ENCODE peak calls at places on chromosomes 6 and 20, in six cellular contexts. X, O, V, Z, E and K are unnamed samples.

GRCh38 chr6:1930356-1930755 is 315.0 kb downstream of the GMDS start:
- DNase-seq in X (no peak), O (no peak), V (no peak), Z (peak), E (no peak), K (no peak)

GRCh38 chr20:1891263-1892121 is 3.7 kb upstream of the SIRPA start:
- DNase-seq in X (no peak), O (no peak), V (no peak), Z (no peak), E (no peak), K (no peak)

GRCh38 chr6:72944660-72945059 is 280.6 kb downstream of the KHDC1L start:
- DNase-seq in X (no peak), O (no peak), V (no peak), Z (no peak), E (no peak), K (no peak)

GRCh38 chr6:39791311-39791710 is 865 bp upstream of the DAAM2 start:
- DNase-seq in X (no peak), O (no peak), V (no peak), Z (peak), E (no peak), K (no peak)

GRCh38 chr6:78465042-78465634 is 402.2 kb upstream of the IRAK1BP1 start:
- DNase-seq in X (no peak), O (no peak), V (no peak), Z (no peak), E (no peak), K (no peak)

GRCh38 chr6:45822864-45823263 is 192.8 kb downstream of the CLIC5 start:
- DNase-seq in X (no peak), O (no peak), V (no peak), Z (no peak), E (no peak), K (no peak)

GRCh38 chr6:170347091-170347490 is 40.5 kb downstream of the FAM120B start:
- DNase-seq in X (no peak), O (no peak), V (no peak), Z (no peak), E (peak), K (no peak)

GRCh38 chr6:53439556-53439955 is 90.8 kb upstream of the ELOVL5 start:
- DNase-seq in X (no peak), O (no peak), V (peak), Z (peak), E (no peak), K (no peak)

GRCh38 chr6:141562801-141563763 is 569.6 kb upstream of the GJE1 start:
- DNase-seq in X (peak), O (peak), V (peak), Z (peak), E (peak), K (peak)

GRCh38 chr6:137903933-137904821 is 37.1 kb downstream of the TNFAIP3 start:
- DNase-seq in X (no peak), O (peak), V (no peak), Z (peak), E (peak), K (no peak)

GRCh38 chr20:58852559-58853271 is at the start of gene GNAS:
- DNase-seq in X (peak), O (no peak), V (peak), Z (peak), E (no peak), K (no peak)

GRCh38 chr6:10210052-10210451 is 204.8 kb downstream of the TFAP2A start:
- DNase-seq in X (no peak), O (no peak), V (no peak), Z (peak), E (no peak), K (peak)

GRCh38 chr6:102075539-102075938 is 682.0 kb downstream of the GRIK2 start:
- DNase-seq in X (no peak), O (no peak), V (no peak), Z (peak), E (no peak), K (no peak)

GRCh38 chr6:3330199-3330598 is 71.5 kb downstream of the PSMG4 start:
- DNase-seq in X (no peak), O (no peak), V (no peak), Z (no peak), E (no peak), K (no peak)